ENCODE peak calls at places on chromosomes 1 and 21, in six cellular contexts. L is HEK293T, M is H54, A is PC-3, V is LNCaP clone FGC, T is uterus. G is an unnamed sample.

GRCh38 chr21:25647632-25648031 is 8.6 kb downstream of the JAM2 start:
- DNase-seq in A (no peak), L (no peak), M (no peak), T (no peak), V (no peak), G (no peak)

GRCh38 chr1:240888039-240888786 is 276.3 kb upstream of the GREM2 start:
- DNase-seq in A (peak; percentile 83), T (no peak), L (peak; percentile 71), V (no peak), M (peak; percentile 11), G (no peak)

GRCh38 chr1:182182311-182182710 is 120.8 kb upstream of the ZNF648 start:
- DNase-seq in M (no peak), L (no peak), A (no peak), V (no peak), T (no peak), G (no peak)

GRCh38 chr1:51340380-51340779 is 10.0 kb upstream of the TTC39A start:
- DNase-seq in M (no peak), V (no peak), A (no peak), L (no peak), T (no peak), G (no peak)

GRCh38 chr1:12617901-12618660 is at the start of gene DHRS3:
- DNase-seq in M (no peak), V (no peak), T (peak; percentile 68), A (peak; percentile 89), L (peak; percentile 81), G (peak; percentile 65)

GRCh38 chr21:41170442-41170841 is 2.5 kb downstream of the BACE2 start:
- DNase-seq in T (peak; percentile 32), V (no peak), L (peak; percentile 66), A (peak; percentile 71), M (peak; percentile 69), G (peak; percentile 40)

GRCh38 chr1:208164609-208165008 is 79.6 kb downstream of the PLXNA2 start:
- DNase-seq in L (no peak), M (no peak), T (no peak), A (no peak), V (no peak), G (no peak)

GRCh38 chr1:71030021-71030420 is 17.6 kb downstream of the PTGER3 start:
- DNase-seq in A (no peak), L (no peak), T (no peak), V (no peak), M (no peak), G (no peak)

GRCh38 chr1:23152966-23153684 is 15.5 kb downstream of the LUZP1 start:
- DNase-seq in A (no peak), M (no peak), L (no peak), T (no peak), V (no peak), G (no peak)

GRCh38 chr1:185467125-185467524 is 150.1 kb upstream of the IVNS1ABP start:
- DNase-seq in V (no peak), M (no peak), T (no peak), L (no peak), A (no peak), G (no peak)

GRCh38 chr1:5692649-5693048 is 299.6 kb downstream of the NPHP4 start:
- DNase-seq in V (no peak), M (no peak), L (no peak), T (no peak), A (no peak), G (no peak)

GRCh38 chr21:44918107-44918470 is 2.6 kb downstream of the ITGB2 start:
- DNase-seq in V (no peak), T (no peak), M (no peak), L (no peak), A (no peak), G (no peak)

GRCh38 chr1:110829955-110830553 is 42.9 kb upstream of the CD53 start:
- DNase-seq in V (peak; percentile 11), L (peak; percentile 52), A (peak; percentile 63), M (no peak), T (no peak), G (peak; percentile 53)

GRCh38 chr1:216071227-216071626 is 352.0 kb downstream of the USH2A start:
- DNase-seq in A (no peak), T (no peak), V (no peak), M (no peak), L (no peak), G (no peak)

GRCh38 chr1:174769961-174770549 is 229.7 kb upstream of the CACYBP start:
- DNase-seq in T (no peak), M (peak; percentile 14), L (peak; percentile 35), A (peak; percentile 54), V (peak; percentile 68), G (no peak)

GRCh38 chr1:166527752-166528151 is 311.5 kb upstream of the POGK start:
- DNase-seq in T (no peak), A (no peak), M (no peak), V (no peak), L (no peak), G (no peak)

GRCh38 chr1:244028701-244029100 is 22.4 kb upstream of the ZBTB18 start:
- DNase-seq in L (no peak), T (no peak), V (no peak), A (no peak), M (no peak), G (no peak)

GRCh38 chr1:198829948-198830347 is 191.1 kb downstream of the PTPRC start:
- DNase-seq in T (no peak), M (no peak), L (no peak), V (no peak), A (no peak), G (no peak)

GRCh38 chr1:21637514-21637913 is 31.6 kb downstream of the RAP1GAP start:
- DNase-seq in M (no peak), A (no peak), T (no peak), V (no peak), L (no peak), G (no peak)

GRCh38 chr1:118992868-118993711 is 4.9 kb upstream of the TBX15 start:
- DNase-seq in A (no peak), T (no peak), M (no peak), L (no peak), V (no peak), G (no peak)

GRCh38 chr21:45278156-45278911 is 9.4 kb downstream of the POFUT2 start:
- DNase-seq in A (no peak), L (no peak), M (no peak), V (no peak), T (peak; percentile 13), G (no peak)

GRCh38 chr1:53172751-53173498 is 23.7 kb upstream of the CPT2 start:
- DNase-seq in M (no peak), L (no peak), V (no peak), A (peak; percentile 52), T (no peak), G (no peak)

GRCh38 chr1:154626456-154627246 is 18.7 kb upstream of the ADAR start:
- DNase-seq in V (no peak), A (no peak), L (peak; percentile 32), M (no peak), T (no peak), G (no peak)

GRCh38 chr1:56845343-56845742 is 9.3 kb upstream of the C8A start:
- DNase-seq in V (no peak), T (no peak), M (no peak), A (no peak), L (no peak), G (no peak)

GRCh38 chr1:180927841-180928240 is 15.1 kb downstream of the KIAA1614 start:
- DNase-seq in V (no peak), L (no peak), M (no peak), T (no peak), A (no peak), G (no peak)